ENCODE peak calls at places on chromosomes 5 and 9, in four cellular contexts. M is testis, B is spleen, A is prostate gland. E is an unnamed sample.

GRCh38 chr9:77648458-77649108 is 461 bp upstream of the GNA14 start:
- DNase-seq in M (peak; percentile 59), B (peak; percentile 80), A (peak; percentile 59), E (no peak)

GRCh38 chr5:99815-100214 is 7.8 kb downstream of the PLEKHG4B start:
- DNase-seq in M (no peak), B (no peak), A (no peak), E (no peak)

GRCh38 chr5:164090358-164090757 is 584.9 kb downstream of the MAT2B start:
- DNase-seq in M (no peak), B (no peak), A (no peak), E (no peak)

GRCh38 chr5:135157421-135158314 is 123.6 kb upstream of the PITX1 start:
- DNase-seq in M (no peak), B (no peak), A (no peak), E (no peak)

GRCh38 chr5:6365977-6366590 is 12.3 kb downstream of the MED10 start:
- DNase-seq in M (peak; percentile 8), B (no peak), A (no peak), E (no peak)

GRCh38 chr9:137029058-137029922 is 1.3 kb upstream of the ABCA2 start:
- DNase-seq in M (peak; percentile 83), B (peak; percentile 95), A (peak; percentile 53), E (no peak)

GRCh38 chr9:114691046-114691955 is 9.3 kb upstream of the TEX48 start:
- DNase-seq in M (no peak), B (no peak), A (no peak), E (no peak)

GRCh38 chr9:33690156-33690908 is 105.0 kb upstream of the PRSS3 start:
- DNase-seq in M (no peak), B (no peak), A (no peak), E (no peak)

GRCh38 chr5:143433680-143434079 is 30.2 kb upstream of the NR3C1 start:
- DNase-seq in M (no peak), B (no peak), A (no peak), E (no peak)

GRCh38 chr9:137064027-137064879 is 6.1 kb downstream of the SAPCD2 start:
- DNase-seq in M (peak; percentile 67), B (peak; percentile 92), A (no peak), E (no peak)

GRCh38 chr5:122858451-122858850 is 13.0 kb downstream of the SNX24 start:
- DNase-seq in M (no peak), B (no peak), A (no peak), E (no peak)

GRCh38 chr5:76690704-76691469 is 25.0 kb upstream of the F2R start:
- DNase-seq in M (no peak), B (no peak), A (peak; percentile 74), E (no peak)

GRCh38 chr9:82406714-82407113 is 418.1 kb downstream of the SPATA31D1 start:
- DNase-seq in M (no peak), B (no peak), A (no peak), E (no peak)

GRCh38 chr5:19547640-19548039 is 440.4 kb downstream of the CDH18 start:
- DNase-seq in M (no peak), B (no peak), A (no peak), E (no peak)

GRCh38 chr9:26604076-26604662 is 288.4 kb downstream of the CAAP1 start:
- DNase-seq in M (no peak), B (no peak), A (no peak), E (no peak)

GRCh38 chr5:758698-759053 is 25.9 kb downstream of the ZDHHC11B start:
- DNase-seq in M (no peak), B (no peak), A (no peak), E (no peak)

GRCh38 chr5:176899946-176900782 is 1.0 kb upstream of the HK3 start:
- DNase-seq in M (peak; percentile 16), B (no peak), A (no peak), E (peak; percentile 70)

GRCh38 chr9:132005896-132006295 is 73.8 kb downstream of the MED27 start:
- DNase-seq in M (no peak), B (no peak), A (no peak), E (no peak)

GRCh38 chr9:68555416-68555815 is 14.7 kb upstream of the TMEM252 start:
- DNase-seq in M (no peak), B (no peak), A (no peak), E (no peak)

GRCh38 chr9:27407966-27408365 is 111.0 kb upstream of the EQTN start:
- DNase-seq in M (no peak), B (no peak), A (no peak), E (no peak)

GRCh38 chr5:154611341-154611767 is 133.3 kb upstream of the HAND1 start:
- DNase-seq in M (no peak), B (no peak), A (no peak), E (no peak)

GRCh38 chr5:156189628-156190027 is 137.3 kb upstream of the SGCD start:
- DNase-seq in M (no peak), B (no peak), A (no peak), E (no peak)

GRCh38 chr5:4189317-4189716 is 593.7 kb downstream of the IRX1 start:
- DNase-seq in M (no peak), B (no peak), A (no peak), E (no peak)

GRCh38 chr9:114117996-114118830 is 19.1 kb upstream of the KIF12 start:
- DNase-seq in M (peak; percentile 51), B (peak; percentile 59), A (peak; percentile 75), E (no peak)

GRCh38 chr5:119926301-119926700 is 296.9 kb downstream of the FAM170A start:
- DNase-seq in M (no peak), B (no peak), A (no peak), E (no peak)

GRCh38 chr9:87831159-87831558 is 51.5 kb upstream of the SPATA31E1 start:
- DNase-seq in M (no peak), B (no peak), A (no peak), E (no peak)

GRCh38 chr5:131316822-131317221 is 53.0 kb downstream of the CDC42SE2 start:
- DNase-seq in M (no peak), B (no peak), A (no peak), E (no peak)

GRCh38 chr9:5062631-5063030 is 77.6 kb downstream of the JAK2 start:
- DNase-seq in M (no peak), B (no peak), A (no peak), E (no peak)

GRCh38 chr5:29218138-29218537 is 1975.3 kb upstream of the CDH6 start:
- DNase-seq in M (no peak), B (no peak), A (no peak), E (no peak)

GRCh38 chr5:77172713-77173328 is 37.7 kb upstream of the PDE8B start:
- DNase-seq in M (no peak), B (no peak), A (no peak), E (peak; percentile 64)

GRCh38 chr5:126961702-126962101 is 68.7 kb downstream of the MARCHF3 start:
- DNase-seq in M (no peak), B (no peak), A (no peak), E (no peak)

GRCh38 chr5:62576570-62577172 is 1.9 kb upstream of the LRRC70 start:
- DNase-seq in M (no peak), B (no peak), A (no peak), E (no peak)
- TF ChIP-seq POLR2A in M (no peak), B (no peak), A (no peak), E (no peak)

GRCh38 chr5:52788505-52788821 is 747 bp downstream of the ITGA1 start:
- DNase-seq in M (no peak), B (no peak), A (no peak), E (no peak)

GRCh38 chr5:52786937-52787599 is 648 bp upstream of the ITGA1 start:
- DNase-seq in M (no peak), B (no peak), A (peak; percentile 48), E (no peak)

GRCh38 chr5:52786391-52786790 is 1.3 kb upstream of the ITGA1 start:
- DNase-seq in M (no peak), B (no peak), A (no peak), E (no peak)

GRCh38 chr5:52789378-52789777 is 1.7 kb downstream of the ITGA1 start:
- DNase-seq in M (no peak), B (no peak), A (no peak), E (no peak)

GRCh38 chr5:52787600-52788504 is at the start of the genes ITGA1 and PELO:
- DNase-seq in M (peak; percentile 63), B (peak; percentile 89), A (peak; percentile 58), E (peak; percentile 97)
- TF ChIP-seq POLR2A in M (no peak), B (peak; percentile 52), A (no peak), E (peak; percentile 8)

DNA sequence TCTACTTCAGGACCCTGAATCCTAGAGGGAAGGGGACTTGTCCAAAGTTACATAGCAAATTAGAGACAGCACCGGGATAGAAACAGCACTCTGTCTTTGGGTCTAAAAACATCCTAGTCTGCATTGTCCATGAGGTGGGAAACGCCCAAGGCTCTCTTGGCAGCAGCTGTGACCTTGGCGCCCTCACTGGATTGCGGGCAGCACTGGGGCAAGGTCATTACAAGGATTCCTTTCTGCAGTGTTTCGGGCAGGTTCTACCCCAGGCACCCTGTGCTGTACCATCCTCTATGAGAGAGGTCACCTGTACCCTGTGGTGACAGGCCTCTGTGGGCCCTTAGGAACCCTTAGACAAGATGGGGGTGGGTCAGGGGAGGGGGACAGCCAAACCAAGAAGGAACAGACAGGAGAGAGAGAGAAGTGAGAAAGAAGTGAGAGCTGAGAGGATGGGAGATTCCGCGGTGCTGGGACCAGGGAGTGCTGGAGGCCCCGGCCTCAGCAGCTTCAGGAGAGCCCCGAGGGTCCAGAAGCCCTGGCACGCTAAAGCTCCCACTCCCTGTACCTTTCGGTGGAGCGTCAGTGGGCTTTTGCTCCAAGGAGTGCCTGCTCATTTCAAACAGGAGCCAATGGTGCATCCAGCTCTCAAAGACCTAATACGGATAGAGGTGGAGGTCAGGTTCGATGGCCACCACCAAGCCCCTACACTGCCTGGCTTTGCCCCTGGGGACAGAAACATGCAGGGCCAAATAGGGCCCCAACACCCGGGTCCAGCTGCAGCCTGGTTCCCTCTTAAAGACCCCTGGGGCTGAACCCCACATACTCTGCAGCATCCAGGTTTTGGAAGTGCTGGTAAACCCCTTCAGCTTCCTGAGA is 8.4 kb downstream of the CD74 start:
- DNase-seq in M (peak; percentile 34), B (no peak), A (no peak), E (no peak)
- TF ChIP-seq POLR2A in M (no peak), B (no peak), A (no peak), E (no peak)

GRCh38 chr9:112332272-112332671 is 1.1 kb downstream of the PTBP3 start:
- DNase-seq in M (no peak), B (no peak), A (no peak), E (no peak)

GRCh38 chr9:112332977-112333638 is at the start of gene PTBP3:
- DNase-seq in M (peak; percentile 82), B (peak; percentile 97), A (peak; percentile 78), E (peak; percentile 93)

GRCh38 chr9:112334319-112334828 is 955 bp upstream of the PTBP3 start:
- DNase-seq in M (peak; percentile 59), B (no peak), A (peak; percentile 21), E (no peak)

GRCh38 chr9:112332674-112332976 is 794 bp downstream of the PTBP3 start:
- DNase-seq in M (no peak), B (no peak), A (no peak), E (no peak)

DNA sequence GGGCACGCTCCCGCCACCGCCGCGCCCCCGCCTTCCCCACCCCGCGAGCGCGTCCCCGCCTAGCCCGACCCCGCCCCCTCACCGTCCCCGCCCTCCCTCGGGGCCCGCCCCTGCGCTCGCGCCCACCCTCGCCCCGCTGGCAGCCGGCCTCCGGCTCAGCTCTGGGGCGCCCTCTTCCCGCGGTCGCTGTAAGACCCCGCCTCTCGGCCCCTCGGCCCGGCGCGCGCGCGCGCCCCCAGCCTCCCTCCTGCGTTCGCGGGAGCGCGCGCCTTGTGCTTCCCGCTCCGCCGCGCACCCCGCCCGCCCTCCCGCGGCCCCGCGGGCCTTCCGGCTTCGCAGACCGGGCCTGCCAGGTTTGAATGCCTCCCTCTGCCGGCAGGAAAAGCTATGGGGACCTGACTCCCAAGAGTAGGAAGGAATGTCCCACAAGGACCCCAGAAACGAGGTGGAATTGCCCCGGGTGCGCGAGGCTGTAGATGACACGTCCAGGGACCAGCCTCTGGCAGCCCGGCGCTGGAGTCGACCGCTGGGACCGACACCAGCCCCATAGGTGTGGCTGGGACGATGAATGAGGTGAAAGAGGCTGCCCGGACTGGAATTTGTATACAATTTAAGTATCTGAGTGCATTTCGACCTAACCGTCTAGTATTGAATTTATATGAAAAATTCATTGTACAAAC is 360 bp upstream of the PTBP3 start:
- DNase-seq in M (peak; percentile 95), B (peak; percentile 99), A (peak; percentile 94), E (peak; percentile 96)
- TF ChIP-seq POLR2A in M (no peak), B (no peak), A (no peak), E (no peak)

E was measured in esophagus muscularis mucosa.